ENCODE peak calls at places on chromosomes 3 and 15, in five cellular contexts. One of them, this sample, is unnamed.

GRCh38 chr15:47013446-47013845 is 703.9 kb upstream of the SEMA6D start:
- DNase-seq in A549: no peak
- DNase-seq in K562: no peak
- DNase-seq in GM23338: no peak
- DNase-seq in SK-N-SH: no peak
- DNase-seq in this sample: no peak

GRCh38 chr3:52838561-52839267 is 3.9 kb upstream of the MUSTN1 start:
- DNase-seq in GM23338: no peak
- DNase-seq in SK-N-SH: no peak
- DNase-seq in A549: no peak
- DNase-seq in K562: no peak
- DNase-seq in this sample: no peak

GRCh38 chr3:67296039-67296892 is 298.2 kb downstream of the KBTBD8 start:
- DNase-seq in SK-N-SH: no peak
- DNase-seq in A549: no peak
- DNase-seq in K562: no peak
- DNase-seq in GM23338: peak
- DNase-seq in this sample: no peak

GRCh38 chr15:76829939-76830338 is 75.2 kb downstream of the SCAPER start:
- DNase-seq in A549: no peak
- DNase-seq in SK-N-SH: no peak
- DNase-seq in K562: no peak
- DNase-seq in GM23338: no peak
- DNase-seq in this sample: no peak

GRCh38 chr3:66394261-66395249 is 106.3 kb downstream of the LRIG1 start:
- DNase-seq in GM23338: no peak
- DNase-seq in A549: no peak
- DNase-seq in SK-N-SH: no peak
- DNase-seq in K562: peak
- DNase-seq in this sample: no peak

GRCh38 chr15:38662398-38662797 is 97.8 kb upstream of the RASGRP1 start:
- DNase-seq in SK-N-SH: no peak
- DNase-seq in A549: no peak
- DNase-seq in K562: no peak
- DNase-seq in GM23338: no peak
- DNase-seq in this sample: no peak

GRCh38 chr3:23702198-23702597 is 103.6 kb upstream of the UBE2E1 start:
- DNase-seq in A549: no peak
- DNase-seq in SK-N-SH: no peak
- DNase-seq in GM23338: peak
- DNase-seq in K562: no peak
- DNase-seq in this sample: no peak

GRCh38 chr3:156180077-156180476 is 59.7 kb downstream of the KCNAB1 start:
- DNase-seq in SK-N-SH: no peak
- DNase-seq in GM23338: no peak
- DNase-seq in A549: no peak
- DNase-seq in K562: no peak
- DNase-seq in this sample: no peak

GRCh38 chr3:125037498-125038150 is 18.2 kb downstream of the HEG1 start:
- DNase-seq in A549: no peak
- DNase-seq in GM23338: no peak
- DNase-seq in SK-N-SH: no peak
- DNase-seq in K562: no peak
- DNase-seq in this sample: no peak

GRCh38 chr3:152834354-152835310 is at the start of gene P2RY1:
- DNase-seq in A549: peak
- DNase-seq in SK-N-SH: peak
- DNase-seq in K562: peak
- DNase-seq in GM23338: peak
- DNase-seq in this sample: peak

GRCh38 chr3:171457263-171458055 is 2.7 kb downstream of the TNIK start:
- DNase-seq in A549: no peak
- DNase-seq in GM23338: no peak
- DNase-seq in SK-N-SH: no peak
- DNase-seq in K562: no peak
- DNase-seq in this sample: no peak

GRCh38 chr15:70125605-70126004 is 27.9 kb upstream of the TLE3 start:
- DNase-seq in GM23338: no peak
- DNase-seq in K562: no peak
- DNase-seq in A549: no peak
- DNase-seq in SK-N-SH: no peak
- DNase-seq in this sample: no peak

GRCh38 chr3:32241100-32241499 is 2.6 kb downstream of the CMTM8 start:
- DNase-seq in K562: no peak
- DNase-seq in A549: no peak
- DNase-seq in GM23338: no peak
- DNase-seq in SK-N-SH: no peak
- DNase-seq in this sample: no peak

GRCh38 chr3:53224536-53224935 is 31.3 kb downstream of the TKT start:
- DNase-seq in A549: no peak
- DNase-seq in K562: no peak
- DNase-seq in SK-N-SH: no peak
- DNase-seq in GM23338: no peak
- DNase-seq in this sample: no peak

GRCh38 chr3:177597325-177598109 is 400.2 kb upstream of the TBL1XR1 start:
- DNase-seq in SK-N-SH: peak
- DNase-seq in GM23338: no peak
- DNase-seq in K562: peak
- DNase-seq in A549: no peak
- DNase-seq in this sample: no peak

GRCh38 chr3:169813757-169814517 is 1.2 kb upstream of the LRRC34 start:
- DNase-seq in A549: no peak
- DNase-seq in K562: no peak
- DNase-seq in GM23338: peak
- DNase-seq in SK-N-SH: no peak
- DNase-seq in this sample: peak

GRCh38 chr3:171770689-171771620 is 39.3 kb downstream of the PLD1 start:
- DNase-seq in GM23338: peak
- DNase-seq in A549: peak
- DNase-seq in SK-N-SH: no peak
- DNase-seq in K562: peak
- DNase-seq in this sample: peak

GRCh38 chr15:95259965-95260364 is 1028.6 kb downstream of the MCTP2 start:
- DNase-seq in SK-N-SH: no peak
- DNase-seq in K562: peak
- DNase-seq in GM23338: peak
- DNase-seq in A549: no peak
- DNase-seq in this sample: no peak
- TF ChIP-seq REST in SK-N-SH: no peak
- TF ChIP-seq REST in K562: no peak
- TF ChIP-seq REST in GM23338: no peak
- TF ChIP-seq REST in A549: no peak
- TF ChIP-seq REST in this sample: no peak

GRCh38 chr3:48232734-48233133 is 8.2 kb upstream of the ZNF589 start:
- DNase-seq in GM23338: peak
- DNase-seq in K562: peak
- DNase-seq in SK-N-SH: peak
- DNase-seq in A549: peak
- DNase-seq in this sample: peak

GRCh38 chr3:48238506-48239085 is 2.3 kb upstream of the ZNF589 start:
- DNase-seq in K562: no peak
- DNase-seq in SK-N-SH: no peak
- DNase-seq in GM23338: no peak
- DNase-seq in A549: no peak
- DNase-seq in this sample: no peak

GRCh38 chr3:48233542-48233941 is 7.4 kb upstream of the ZNF589 start:
- DNase-seq in A549: no peak
- DNase-seq in GM23338: no peak
- DNase-seq in K562: no peak
- DNase-seq in SK-N-SH: no peak
- DNase-seq in this sample: no peak

GRCh38 chr3:48240000-48240710 is 749 bp upstream of the ZNF589 start:
- DNase-seq in SK-N-SH: no peak
- DNase-seq in A549: no peak
- DNase-seq in K562: peak
- DNase-seq in GM23338: peak
- DNase-seq in this sample: no peak

GRCh38 chr3:48236531-48236930 is 4.4 kb upstream of the ZNF589 start:
- DNase-seq in K562: no peak
- DNase-seq in SK-N-SH: no peak
- DNase-seq in A549: no peak
- DNase-seq in GM23338: no peak
- DNase-seq in this sample: no peak
- H3K4me2 ChIP-seq in K562: no peak
- H3K4me2 ChIP-seq in SK-N-SH: no peak
- H3K4me2 ChIP-seq in A549: no peak
- H3K4me2 ChIP-seq in GM23338: no peak
- H3K4me2 ChIP-seq in this sample: no peak

GRCh38 chr15:19984101-19984500 is 557.5 kb downstream of the GOLGA6L6 start:
- DNase-seq in A549: no peak
- DNase-seq in GM23338: no peak
- DNase-seq in SK-N-SH: no peak
- DNase-seq in K562: no peak
- DNase-seq in this sample: no peak
- TF ChIP-seq REST in A549: no peak
- TF ChIP-seq REST in GM23338: no peak
- TF ChIP-seq REST in SK-N-SH: no peak
- TF ChIP-seq REST in K562: no peak
- TF ChIP-seq REST in this sample: no peak

DNA sequence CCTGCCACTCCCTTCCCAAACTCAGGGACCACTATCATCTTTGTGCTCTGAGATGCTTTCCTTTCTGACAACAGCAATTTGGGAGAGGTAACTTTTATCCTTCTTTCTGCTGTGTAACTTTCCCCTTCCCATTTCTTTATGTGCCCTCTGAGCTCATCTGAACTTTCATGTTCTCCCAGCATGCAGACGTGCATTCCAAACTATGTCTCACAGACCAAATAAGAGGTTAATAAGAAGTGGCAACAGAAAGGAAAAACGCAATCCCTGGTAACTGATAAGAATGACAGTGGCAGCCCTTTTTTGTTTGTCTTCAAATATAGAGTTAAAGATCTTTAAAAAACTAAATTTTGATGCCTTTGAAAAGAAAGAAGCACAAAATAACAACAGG is 533.4 kb downstream of the FOXP1 start:
- DNase-seq in GM23338: no peak
- DNase-seq in SK-N-SH: no peak
- DNase-seq in K562: no peak
- DNase-seq in A549: no peak
- DNase-seq in this sample: no peak
- H3K4me2 ChIP-seq in GM23338: peak
- H3K4me2 ChIP-seq in SK-N-SH: no peak
- H3K4me2 ChIP-seq in K562: no peak
- H3K4me2 ChIP-seq in A549: peak
- H3K4me2 ChIP-seq in this sample: no peak

GRCh38 chr15:66614456-66615174 is 48.8 kb upstream of the LCTL start:
- DNase-seq in SK-N-SH: no peak
- DNase-seq in A549: no peak
- DNase-seq in GM23338: no peak
- DNase-seq in K562: no peak
- DNase-seq in this sample: no peak
- TF ChIP-seq REST in SK-N-SH: no peak
- TF ChIP-seq REST in A549: no peak
- TF ChIP-seq REST in GM23338: no peak
- TF ChIP-seq REST in K562: no peak
- TF ChIP-seq REST in this sample: no peak